ENCODE peak calls at places on chromosomes 7 and 10, in five cellular contexts. One of them, this sample, is unnamed. For H3K9me3, the result is how much of the 10 kb centered on the place peaks cover.

GRCh38 chr7:39954694-39955093 is 4.6 kb downstream of the CDK13 start:
- DNase-seq in endothelial cell of umbilical vein: no peak
- DNase-seq in psoas muscle: no peak
- DNase-seq in ovary: no peak
- DNase-seq in ascending aorta: no peak
- DNase-seq in this sample: no peak

GRCh38 chr10:62230344-62231138 is 38.1 kb downstream of the RTKN2 start:
- DNase-seq in psoas muscle: no peak
- DNase-seq in endothelial cell of umbilical vein: peak
- DNase-seq in ovary: no peak
- DNase-seq in ascending aorta: no peak
- DNase-seq in this sample: no peak

GRCh38 chr7:34747176-34747781 is 89.3 kb downstream of the NPSR1 start:
- DNase-seq in ascending aorta: no peak
- DNase-seq in endothelial cell of umbilical vein: peak
- DNase-seq in ovary: no peak
- DNase-seq in psoas muscle: no peak
- DNase-seq in this sample: no peak

GRCh38 chr10:124005991-124006392 is 87.4 kb downstream of the CHST15 start:
- DNase-seq in ascending aorta: peak
- DNase-seq in endothelial cell of umbilical vein: no peak
- DNase-seq in ovary: peak
- DNase-seq in psoas muscle: no peak
- DNase-seq in this sample: no peak

GRCh38 chr7:36208997-36209813 is 56.2 kb downstream of the EEPD1 start:
- DNase-seq in ovary: no peak
- DNase-seq in ascending aorta: no peak
- DNase-seq in endothelial cell of umbilical vein: no peak
- DNase-seq in psoas muscle: no peak
- DNase-seq in this sample: no peak

GRCh38 chr10:123583639-123584418 is 82.3 kb upstream of the GPR26 start:
- DNase-seq in psoas muscle: peak
- DNase-seq in endothelial cell of umbilical vein: peak
- DNase-seq in ascending aorta: peak
- DNase-seq in ovary: peak
- DNase-seq in this sample: peak

GRCh38 chr7:1123721-1124120 is 35.8 kb downstream of the GPER1 start:
- DNase-seq in ascending aorta: peak
- DNase-seq in ovary: peak
- DNase-seq in psoas muscle: peak
- DNase-seq in endothelial cell of umbilical vein: peak
- DNase-seq in this sample: peak

GRCh38 chr10:34885901-34886300 is 70.8 kb upstream of the PARD3 start:
- DNase-seq in ascending aorta: no peak
- DNase-seq in psoas muscle: no peak
- DNase-seq in ovary: no peak
- DNase-seq in endothelial cell of umbilical vein: no peak
- DNase-seq in this sample: no peak

GRCh38 chr10:72846225-72846624 is 47.3 kb upstream of the OIT3 start:
- DNase-seq in ascending aorta: no peak
- DNase-seq in psoas muscle: no peak
- DNase-seq in endothelial cell of umbilical vein: peak
- DNase-seq in ovary: no peak
- DNase-seq in this sample: no peak

GRCh38 chr10:132134541-132135397 is 52.0 kb upstream of the DPYSL4 start:
- DNase-seq in endothelial cell of umbilical vein: no peak
- DNase-seq in ascending aorta: no peak
- DNase-seq in ovary: no peak
- DNase-seq in psoas muscle: no peak
- DNase-seq in this sample: peak

GRCh38 chr7:130234078-130234477 is 26.4 kb downstream of the SSMEM1 start:
- DNase-seq in endothelial cell of umbilical vein: no peak
- DNase-seq in ovary: no peak
- DNase-seq in ascending aorta: no peak
- DNase-seq in psoas muscle: no peak
- DNase-seq in this sample: no peak

GRCh38 chr10:131653550-131654470 is 247.0 kb upstream of the PPP2R2D start:
- DNase-seq in psoas muscle: no peak
- DNase-seq in ovary: no peak
- DNase-seq in endothelial cell of umbilical vein: no peak
- DNase-seq in ascending aorta: no peak
- DNase-seq in this sample: peak

GRCh38 chr7:130151591-130152269 is 53.5 kb downstream of the TMEM209 start:
- DNase-seq in ovary: no peak
- DNase-seq in ascending aorta: peak
- DNase-seq in psoas muscle: no peak
- DNase-seq in endothelial cell of umbilical vein: no peak
- DNase-seq in this sample: no peak

GRCh38 chr7:490461-491291 is 29.0 kb downstream of the PDGFA start:
- DNase-seq in ovary: no peak
- DNase-seq in psoas muscle: peak
- DNase-seq in ascending aorta: no peak
- DNase-seq in endothelial cell of umbilical vein: no peak
- DNase-seq in this sample: no peak

GRCh38 chr10:100101526-100102076 is 19.9 kb upstream of the CPN1 start:
- DNase-seq in ovary: no peak
- DNase-seq in endothelial cell of umbilical vein: peak
- DNase-seq in ascending aorta: no peak
- DNase-seq in psoas muscle: no peak
- DNase-seq in this sample: peak
- H3K9me3 ChIP-seq in ovary: under half
- H3K9me3 ChIP-seq in endothelial cell of umbilical vein: under half
- H3K9me3 ChIP-seq in ascending aorta: under half
- H3K9me3 ChIP-seq in psoas muscle: under half
- H3K9me3 ChIP-seq in this sample: under half

GRCh38 chr7:17497549-17498193 is 199.2 kb downstream of the AHR start:
- DNase-seq in endothelial cell of umbilical vein: no peak
- DNase-seq in ascending aorta: no peak
- DNase-seq in ovary: no peak
- DNase-seq in psoas muscle: no peak
- DNase-seq in this sample: no peak
- H3K27ac ChIP-seq in endothelial cell of umbilical vein: no peak
- H3K27ac ChIP-seq in ascending aorta: no peak
- H3K27ac ChIP-seq in ovary: no peak
- H3K27ac ChIP-seq in psoas muscle: no peak
- H3K27ac ChIP-seq in this sample: no peak

GRCh38 chr10:127921751-127922140 is 14.8 kb downstream of the PTPRE start:
- DNase-seq in psoas muscle: no peak
- DNase-seq in ascending aorta: peak
- DNase-seq in ovary: no peak
- DNase-seq in endothelial cell of umbilical vein: peak
- DNase-seq in this sample: no peak

GRCh38 chr10:127920319-127921074 is 13.6 kb downstream of the PTPRE start:
- DNase-seq in psoas muscle: no peak
- DNase-seq in endothelial cell of umbilical vein: no peak
- DNase-seq in ovary: no peak
- DNase-seq in ascending aorta: peak
- DNase-seq in this sample: no peak

GRCh38 chr10:127918570-127918969 is 11.7 kb downstream of the PTPRE start:
- DNase-seq in psoas muscle: peak
- DNase-seq in ovary: no peak
- DNase-seq in ascending aorta: peak
- DNase-seq in endothelial cell of umbilical vein: no peak
- DNase-seq in this sample: no peak

GRCh38 chr10:127921075-127921750 is 14.3 kb downstream of the PTPRE start:
- DNase-seq in psoas muscle: no peak
- DNase-seq in ascending aorta: peak
- DNase-seq in endothelial cell of umbilical vein: no peak
- DNase-seq in ovary: no peak
- DNase-seq in this sample: no peak

GRCh38 chr10:127919418-127920191 is 12.7 kb downstream of the PTPRE start:
- DNase-seq in ascending aorta: peak
- DNase-seq in ovary: no peak
- DNase-seq in endothelial cell of umbilical vein: peak
- DNase-seq in psoas muscle: no peak
- DNase-seq in this sample: no peak
- TF ChIP-seq CTCF in ascending aorta: peak
- TF ChIP-seq CTCF in ovary: no peak
- TF ChIP-seq CTCF in endothelial cell of umbilical vein: peak
- TF ChIP-seq CTCF in psoas muscle: peak
- TF ChIP-seq CTCF in this sample: no peak

GRCh38 chr7:68833442-68833841 is 764.8 kb upstream of the AUTS2 start:
- DNase-seq in endothelial cell of umbilical vein: no peak
- DNase-seq in ascending aorta: no peak
- DNase-seq in ovary: no peak
- DNase-seq in psoas muscle: no peak
- DNase-seq in this sample: no peak

GRCh38 chr7:68841004-68841403 is 757.3 kb upstream of the AUTS2 start:
- DNase-seq in ovary: no peak
- DNase-seq in endothelial cell of umbilical vein: no peak
- DNase-seq in ascending aorta: no peak
- DNase-seq in psoas muscle: no peak
- DNase-seq in this sample: no peak

DNA sequence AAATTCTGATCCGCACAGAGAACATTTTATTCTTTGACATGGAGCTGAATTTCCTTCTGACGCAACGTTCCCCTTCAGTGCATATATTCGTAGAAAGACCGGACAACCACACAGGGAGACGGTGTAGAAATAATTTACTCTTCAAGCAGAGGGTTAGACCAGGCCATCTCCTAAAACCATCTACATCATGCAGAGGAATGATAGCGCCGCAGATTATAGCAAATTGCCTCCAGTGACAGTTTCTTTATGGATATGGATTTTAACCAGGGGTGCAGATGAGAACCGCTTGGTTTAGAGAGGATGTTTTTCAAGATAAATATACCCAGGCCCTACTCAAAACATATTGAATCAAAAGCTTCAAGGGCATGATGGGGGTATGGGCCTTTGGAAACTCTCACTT is 759.3 kb upstream of the AUTS2 start:
- DNase-seq in ovary: no peak
- DNase-seq in endothelial cell of umbilical vein: no peak
- DNase-seq in ascending aorta: no peak
- DNase-seq in psoas muscle: no peak
- DNase-seq in this sample: no peak
- H3K9me3 ChIP-seq in ovary: under half
- H3K9me3 ChIP-seq in endothelial cell of umbilical vein: under half
- H3K9me3 ChIP-seq in ascending aorta: under half
- H3K9me3 ChIP-seq in psoas muscle: under half
- H3K9me3 ChIP-seq in this sample: under half

GRCh38 chr10:57482259-57482658 is 785.4 kb downstream of the IPMK start:
- DNase-seq in endothelial cell of umbilical vein: no peak
- DNase-seq in psoas muscle: no peak
- DNase-seq in ascending aorta: no peak
- DNase-seq in ovary: no peak
- DNase-seq in this sample: no peak
- H3K27ac ChIP-seq in endothelial cell of umbilical vein: no peak
- H3K27ac ChIP-seq in psoas muscle: no peak
- H3K27ac ChIP-seq in ascending aorta: no peak
- H3K27ac ChIP-seq in ovary: no peak
- H3K27ac ChIP-seq in this sample: no peak